ENCODE peak calls at places on chromosomes 6 and 20, in eight cellular contexts. G is myocyte; X is omental fat pad; A is NCI-H2081; E is GM04504; M is thyroid gland; S is GM23338; N is Jurkat, Clone E6-1. W is an unnamed sample.

GRCh38 chr20:17614812-17615644 is 45.2 kb downstream of the DSTN start:
- DNase-seq in A (no peak), X (no peak), G (no peak), M (no peak), S (no peak), E (no peak), N (no peak), W (no peak)

GRCh38 chr6:26183581-26184408 is 96.6 kb downstream of the HFE start:
- DNase-seq in N (no peak), G (peak; percentile 47), A (no peak), E (peak; percentile 75), S (peak; percentile 92), X (no peak), M (peak; percentile 71), W (peak; percentile 27)

GRCh38 chr6:64217721-64218603 is 582.4 kb downstream of the PHF3 start:
- DNase-seq in N (no peak), A (no peak), M (no peak), S (no peak), G (no peak), E (no peak), X (no peak), W (no peak)

GRCh38 chr6:114096553-114097172 is 125.7 kb upstream of the HDAC2 start:
- DNase-seq in G (peak; percentile 56), N (peak; percentile 18), M (no peak), S (peak; percentile 79), X (no peak), E (no peak), A (peak; percentile 1), W (no peak)

GRCh38 chr6:109978174-109979032 is at the start of gene GPR6:
- DNase-seq in A (peak; percentile 47), X (no peak), M (peak; percentile 68), N (no peak), G (peak; percentile 72), E (peak; percentile 10), S (peak; percentile 96), W (no peak)

GRCh38 chr20:20489623-20490341 is 121.9 kb downstream of the INSM1 start:
- DNase-seq in A (no peak), G (no peak), E (no peak), X (no peak), M (no peak), N (no peak), S (peak; percentile 28), W (no peak)

GRCh38 chr20:14384411-14384810 is 47.0 kb upstream of the FLRT3 start:
- DNase-seq in G (peak; percentile 61), A (no peak), N (no peak), S (no peak), X (no peak), E (no peak), M (no peak), W (no peak)

GRCh38 chr6:1335367-1336037 is 23.6 kb downstream of the FOXQ1 start:
- DNase-seq in S (no peak), A (no peak), M (peak; percentile 63), G (no peak), X (no peak), E (peak; percentile 67), N (no peak), W (no peak)

GRCh38 chr6:83069633-83070032 is 2.2 kb downstream of the DOP1A start:
- DNase-seq in N (no peak), X (no peak), A (no peak), E (no peak), M (no peak), G (no peak), S (no peak), W (no peak)

GRCh38 chr6:1745814-1746213 is 136.1 kb downstream of the FOXC1 start:
- DNase-seq in N (no peak), E (no peak), G (no peak), A (peak; percentile 17), S (no peak), X (no peak), M (no peak), W (no peak)

GRCh38 chr6:170552765-170553685 is at the start of gene PSMB1:
- DNase-seq in S (peak; percentile 99), M (peak; percentile 95), N (peak; percentile 83), E (peak; percentile 86), A (peak; percentile 82), G (peak; percentile 95), X (peak; percentile 88), W (peak; percentile 66)

GRCh38 chr20:58340853-58341252 is 31.3 kb downstream of the RAB22A start:
- DNase-seq in M (no peak), S (no peak), N (no peak), X (no peak), G (no peak), E (no peak), A (no peak), W (no peak)

GRCh38 chr6:37103169-37104039 is 66.5 kb upstream of the PIM1 start:
- DNase-seq in G (peak; percentile 99), E (no peak), S (peak; percentile 79), X (no peak), M (peak; percentile 91), A (peak; percentile 84), N (no peak), W (peak; percentile 3)

GRCh38 chr20:53580376-53581111 is 13.1 kb downstream of the ZNF217 start:
- DNase-seq in M (no peak), E (no peak), N (no peak), G (no peak), S (no peak), X (no peak), A (no peak), W (no peak)

GRCh38 chr6:106488494-106489369 is 128.2 kb downstream of the CRYBG1 start:
- DNase-seq in G (peak; percentile 53), S (no peak), X (no peak), M (no peak), A (no peak), E (no peak), N (no peak), W (no peak)

GRCh38 chr20:24499472-24499871 is 30.0 kb downstream of the SYNDIG1 start:
- DNase-seq in G (no peak), S (no peak), N (no peak), X (no peak), M (no peak), E (no peak), A (no peak), W (no peak)

GRCh38 chr6:31898200-31899011 is 908 bp upstream of the EHMT2 start:
- DNase-seq in N (peak; percentile 49), A (peak; percentile 42), G (peak; percentile 42), M (peak; percentile 42), S (peak; percentile 86), X (no peak), E (no peak), W (no peak)

GRCh38 chr6:109743739-109744138 is 52.6 kb downstream of the FIG4 start:
- DNase-seq in E (peak; percentile 46), G (peak; percentile 47), N (no peak), A (no peak), M (no peak), X (no peak), S (no peak), W (no peak)

GRCh38 chr20:36248836-36249235 is 12.6 kb downstream of the AAR2 start:
- DNase-seq in E (no peak), A (no peak), N (no peak), M (no peak), G (no peak), S (no peak), X (no peak), W (no peak)

W was measured in T follicular helper cell.